ENCODE peak calls at places on chromosomes 11 and 22, in seven cellular contexts. O is AG09319, G is kidney epithelial cell, K is astrocyte of the spinal cord, M is mucosa of descending colon, Y is heart right ventricle, S is psoas muscle. I is an unnamed sample.

GRCh38 chr11:19467904-19468303 is 227.2 kb upstream of the E2F8 start:
- DNase-seq in O (no peak), G (no peak), K (no peak), M (no peak), Y (no peak), S (no peak), I (no peak)

GRCh38 chr11:78762105-78762504 is 187.4 kb upstream of the NARS2 start:
- DNase-seq in O (no peak), G (no peak), K (no peak), M (no peak), Y (no peak), S (no peak), I (no peak)

GRCh38 chr11:33475999-33476398 is 218.8 kb downstream of the HIPK3 start:
- DNase-seq in O (peak), G (peak), K (peak), M (no peak), Y (no peak), S (no peak), I (no peak)

GRCh38 chr22:44057411-44057987 is 33.4 kb downstream of the PARVB start:
- DNase-seq in O (no peak), G (no peak), K (no peak), M (no peak), Y (peak), S (peak), I (peak)

GRCh38 chr22:45887202-45888131 is 89.5 kb downstream of the WNT7B start:
- DNase-seq in O (no peak), G (no peak), K (no peak), M (peak), Y (no peak), S (no peak), I (peak)

GRCh38 chr11:72676874-72677341 is 2.7 kb upstream of the PDE2A start:
- DNase-seq in O (no peak), G (no peak), K (peak), M (peak), Y (peak), S (peak), I (peak)

GRCh38 chr11:111403021-111403725 is 24.1 kb upstream of the POU2AF1 start:
- DNase-seq in O (no peak), G (no peak), K (no peak), M (no peak), Y (no peak), S (no peak), I (no peak)

GRCh38 chr22:26660961-26661578 is 3.7 kb downstream of the MIAT start:
- DNase-seq in O (no peak), G (no peak), K (no peak), M (no peak), Y (no peak), S (no peak), I (no peak)

GRCh38 chr11:131802416-131802815 is 432.0 kb downstream of the NTM start:
- DNase-seq in O (no peak), G (no peak), K (no peak), M (no peak), Y (no peak), S (no peak), I (no peak)

GRCh38 chr11:32033067-32033466 is 57.8 kb upstream of the RCN1 start:
- DNase-seq in O (no peak), G (no peak), K (no peak), M (no peak), Y (no peak), S (no peak), I (no peak)

GRCh38 chr11:109378049-109378448 is 43.9 kb upstream of the C11orf87 start:
- DNase-seq in O (no peak), G (no peak), K (no peak), M (no peak), Y (no peak), S (no peak), I (no peak)

GRCh38 chr11:3231550-3231850 is 717 bp downstream of the MRGPRE start:
- DNase-seq in O (no peak), G (no peak), K (no peak), M (no peak), Y (no peak), S (no peak), I (no peak)

GRCh38 chr11:101567086-101567485 is 16.7 kb downstream of the TRPC6 start:
- DNase-seq in O (no peak), G (no peak), K (no peak), M (no peak), Y (no peak), S (no peak), I (no peak)

GRCh38 chr22:23539135-23539838 is 40.8 kb downstream of the IGLL1 start:
- DNase-seq in O (peak), G (no peak), K (peak), M (peak), Y (peak), S (peak), I (peak)

GRCh38 chr22:23613193-23613973 is 18.7 kb downstream of the DRICH1 start:
- DNase-seq in O (no peak), G (no peak), K (no peak), M (no peak), Y (no peak), S (no peak), I (no peak)

GRCh38 chr11:1514349-1515061 is 27.9 kb upstream of the MOB2 start:
- DNase-seq in O (no peak), G (no peak), K (no peak), M (no peak), Y (no peak), S (no peak), I (peak)

GRCh38 chr11:117910941-117911630 is 18.1 kb downstream of the TMPRSS13 start:
- DNase-seq in O (no peak), G (no peak), K (no peak), M (no peak), Y (no peak), S (no peak), I (no peak)

GRCh38 chr11:67438121-67438902 is 830 bp upstream of the PTPRCAP start:
- DNase-seq in O (no peak), G (no peak), K (no peak), M (no peak), Y (no peak), S (no peak), I (no peak)

GRCh38 chr22:36433318-36434231 is 45.8 kb upstream of the MYH9 start:
- DNase-seq in O (no peak), G (no peak), K (no peak), M (peak), Y (no peak), S (no peak), I (no peak)

GRCh38 chr11:61072316-61073109 is 29.8 kb upstream of the CD5 start:
- DNase-seq in O (no peak), G (no peak), K (no peak), M (no peak), Y (no peak), S (no peak), I (no peak)

GRCh38 chr11:74683941-74684481 is 47.2 kb downstream of the CHRDL2 start:
- DNase-seq in O (no peak), G (no peak), K (no peak), M (no peak), Y (no peak), S (no peak), I (no peak)

GRCh38 chr11:63906585-63906984 is 10.4 kb downstream of the RCOR2 start:
- DNase-seq in O (no peak), G (no peak), K (no peak), M (peak), Y (no peak), S (no peak), I (no peak)

GRCh38 chr11:45663486-45664375 is 1.7 kb downstream of the CHST1 start:
- DNase-seq in O (no peak), G (no peak), K (peak), M (no peak), Y (no peak), S (no peak), I (no peak)

GRCh38 chr22:25176175-25176574 is 23.5 kb upstream of the CRYBB3 start:
- DNase-seq in O (no peak), G (no peak), K (no peak), M (no peak), Y (no peak), S (no peak), I (no peak)

GRCh38 chr11:56624661-56625110 is 10.0 kb upstream of the OR5M1 start:
- DNase-seq in O (no peak), G (peak), K (peak), M (peak), Y (no peak), S (no peak), I (no peak)

GRCh38 chr22:20243545-20244249 is 24.4 kb downstream of the RTN4R start:
- DNase-seq in O (peak), G (peak), K (peak), M (peak), Y (peak), S (peak), I (peak)

GRCh38 chr11:128497057-128497957 is 90.1 kb downstream of the ETS1 start:
- DNase-seq in O (peak), G (peak), K (peak), M (no peak), Y (no peak), S (peak), I (peak)

GRCh38 chr11:10181811-10182210 is 112.2 kb downstream of the SBF2 start:
- DNase-seq in O (no peak), G (peak), K (peak), M (no peak), Y (no peak), S (no peak), I (no peak)

GRCh38 chr11:116693206-116694016 is 79.4 kb downstream of the BUD13 start:
- DNase-seq in O (no peak), G (no peak), K (no peak), M (peak), Y (no peak), S (no peak), I (no peak)

GRCh38 chr11:134236834-134237556 is 12.5 kb downstream of the VPS26B start:
- DNase-seq in O (no peak), G (no peak), K (no peak), M (no peak), Y (no peak), S (no peak), I (no peak)
- TF ChIP-seq CTCF in O (no peak), G (no peak), K (no peak), M (no peak), Y (no peak), S (no peak), I (no peak)

GRCh38 chr22:38540731-38541130 is 29.3 kb downstream of the DMC1 start:
- DNase-seq in O (no peak), G (peak), K (no peak), M (no peak), Y (no peak), S (no peak), I (no peak)

GRCh38 chr22:38549106-38549884 is 20.7 kb downstream of the DMC1 start:
- DNase-seq in O (no peak), G (no peak), K (no peak), M (no peak), Y (no peak), S (no peak), I (no peak)

DNA sequence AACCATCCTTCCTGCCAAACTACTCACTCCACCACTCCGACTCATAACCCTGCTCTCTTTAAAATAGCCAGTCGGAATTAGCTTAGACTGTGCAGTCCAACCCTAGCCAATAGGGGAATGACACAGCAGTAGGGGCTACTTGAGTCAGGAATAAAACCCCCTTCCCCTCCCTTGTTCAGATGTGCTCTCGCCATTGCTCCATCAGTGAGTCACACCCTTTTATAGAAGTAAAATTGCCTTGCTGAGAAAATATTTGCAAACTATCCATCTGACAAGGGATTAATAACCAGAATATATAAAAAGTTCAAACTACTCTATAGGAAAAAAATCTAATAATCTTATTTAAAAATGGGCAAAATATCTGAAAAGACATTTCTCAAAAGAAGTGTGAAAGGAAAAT is 26.2 kb downstream of the DMC1 start:
- DNase-seq in O (no peak), G (no peak), K (no peak), M (no peak), Y (no peak), S (no peak), I (no peak)
- TF ChIP-seq CTCF in O (no peak), G (no peak), K (no peak), M (no peak), Y (no peak), S (no peak), I (no peak)

GRCh38 chr11:75759832-75760231 is 8.7 kb upstream of the DGAT2 start:
- DNase-seq in O (no peak), G (no peak), K (no peak), M (no peak), Y (no peak), S (no peak), I (no peak)
- TF ChIP-seq CTCF in O (no peak), G (no peak), K (no peak), M (no peak), Y (no peak), S (no peak), I (no peak)

GRCh38 chr22:17213976-17214375 is 5.3 kb downstream of the ADA2 start:
- DNase-seq in O (no peak), G (no peak), K (peak), M (peak), Y (peak), S (peak), I (no peak)
- TF ChIP-seq CTCF in O (peak), G (peak), K (peak), M (no peak), Y (peak), S (peak), I (no peak)

I was measured in ovary.